ENCODE peak calls at places on chromosome 15, in eight cellular contexts. Q, W, H, O, R, E, G and V are unnamed samples.

GRCh38 chr15:89792106-89792805 is 16.1 kb downstream of the MESP2 start:
- DNase-seq in Q (no peak), W (no peak), H (no peak), O (no peak), R (peak; percentile 43), E (no peak), G (no peak), V (no peak)

GRCh38 chr15:62582580-62582979 is 417.5 kb upstream of the C2CD4B start:
- DNase-seq in Q (no peak), W (no peak), H (no peak), O (no peak), R (no peak), E (no peak), G (no peak), V (no peak)

GRCh38 chr15:29734917-29735572 is 87.2 kb downstream of the TJP1 start:
- DNase-seq in Q (no peak), W (no peak), H (no peak), O (no peak), R (no peak), E (no peak), G (no peak), V (peak; percentile 31)

GRCh38 chr15:81256916-81257315 is 60.2 kb downstream of the IL16 start:
- DNase-seq in Q (no peak), W (no peak), H (no peak), O (no peak), R (no peak), E (no peak), G (no peak), V (no peak)

GRCh38 chr15:61186905-61187865 is 41.9 kb downstream of the RORA start:
- DNase-seq in Q (no peak), W (no peak), H (no peak), O (peak; percentile 9), R (peak; percentile 77), E (peak; percentile 66), G (no peak), V (no peak)

GRCh38 chr15:101168463-101168824 is 83.4 kb downstream of the CHSY1 start:
- DNase-seq in Q (peak; percentile 45), W (no peak), H (no peak), O (no peak), R (peak; percentile 72), E (peak; percentile 81), G (no peak), V (peak; percentile 78)

GRCh38 chr15:58503139-58504027 is 71.6 kb downstream of the LIPC start:
- DNase-seq in Q (peak; percentile 46), W (no peak), H (no peak), O (no peak), R (no peak), E (no peak), G (no peak), V (no peak)

GRCh38 chr15:23687143-23687470 is at the start of gene NDN:
- DNase-seq in Q (peak; percentile 43), W (peak; percentile 35), H (no peak), O (peak; percentile 41), R (peak; percentile 70), E (peak; percentile 45), G (peak; percentile 78), V (peak; percentile 26)

GRCh38 chr15:66123799-66124198 is 129.8 kb downstream of the MEGF11 start:
- DNase-seq in Q (no peak), W (no peak), H (no peak), O (no peak), R (no peak), E (no peak), G (no peak), V (no peak)

GRCh38 chr15:66120422-66120821 is 133.1 kb downstream of the MEGF11 start:
- DNase-seq in Q (no peak), W (no peak), H (no peak), O (no peak), R (no peak), E (no peak), G (no peak), V (no peak)

GRCh38 chr15:66128116-66128715 is 125.3 kb downstream of the MEGF11 start:
- DNase-seq in Q (no peak), W (no peak), H (no peak), O (no peak), R (no peak), E (no peak), G (no peak), V (no peak)

GRCh38 chr15:66126057-66126855 is 127.3 kb downstream of the MEGF11 start:
- DNase-seq in Q (no peak), W (no peak), H (no peak), O (no peak), R (no peak), E (no peak), G (no peak), V (no peak)

DNA sequence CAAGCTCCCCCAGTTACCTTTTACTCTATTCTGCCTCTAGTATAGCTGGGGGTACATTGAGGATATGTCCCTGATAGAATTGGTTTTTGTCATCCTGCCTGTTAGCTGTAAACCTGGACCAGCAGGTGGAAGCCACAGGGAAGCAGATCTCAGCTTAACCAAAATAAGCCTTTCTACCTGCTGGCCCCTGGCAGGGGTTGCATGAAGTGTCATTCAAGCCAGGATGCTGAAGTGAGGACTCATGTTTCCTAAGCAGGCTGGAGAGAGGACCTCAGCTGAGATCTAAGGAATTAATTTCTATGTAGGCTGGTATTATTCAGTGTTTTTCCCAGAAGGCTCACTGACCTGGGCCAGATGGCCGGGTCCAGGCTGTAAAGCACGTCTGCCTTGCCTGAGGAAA is 128.9 kb downstream of the MEGF11 start:
- DNase-seq in Q (no peak), W (no peak), H (no peak), O (no peak), R (no peak), E (no peak), G (no peak), V (no peak)
- H3K27me3 ChIP-seq in Q (no peaks in the 10 kb centered on the region), W (no peaks in the 10 kb centered on the region), H (no peaks in the 10 kb centered on the region), O (peaks cover 10% of the 10 kb centered on the region), R (no peaks in the 10 kb centered on the region), E (peaks cover 7% of the 10 kb centered on the region), G (no peaks in the 10 kb centered on the region), V (no peaks in the 10 kb centered on the region)

GRCh38 chr15:41934843-41935242 is 37.5 kb downstream of the EHD4 start:
- DNase-seq in Q (peak; percentile 46), W (no peak), H (peak; percentile 72), O (peak; percentile 61), R (no peak), E (no peak), G (no peak), V (peak; percentile 86)

GRCh38 chr15:41936649-41937567 is 35.4 kb downstream of the EHD4 start:
- DNase-seq in Q (peak; percentile 48), W (no peak), H (peak; percentile 80), O (peak; percentile 46), R (peak; percentile 65), E (peak; percentile 70), G (no peak), V (no peak)

GRCh38 chr15:41936155-41936554 is 36.2 kb downstream of the EHD4 start:
- DNase-seq in Q (no peak), W (no peak), H (no peak), O (no peak), R (no peak), E (no peak), G (no peak), V (no peak)

GRCh38 chr15:41933771-41934170 is 38.6 kb downstream of the EHD4 start:
- DNase-seq in Q (peak; percentile 61), W (no peak), H (no peak), O (peak; percentile 57), R (no peak), E (no peak), G (no peak), V (peak; percentile 43)

GRCh38 chr15:41935566-41936020 is 36.8 kb downstream of the EHD4 start:
- DNase-seq in Q (no peak), W (no peak), H (no peak), O (no peak), R (no peak), E (no peak), G (no peak), V (peak; percentile 20)
- H3K4me3 ChIP-seq in Q (no peak overlapping the region), W (no peak overlapping the region), H (peak overlapping the region; percentile 34), O (no peak overlapping the region), R (no peak overlapping the region), E (no peak overlapping the region), G (no peak overlapping the region), V (no peak overlapping the region)

GRCh38 chr15:20356444-20357138 is 185.0 kb downstream of the GOLGA6L6 start:
- DNase-seq in Q (peak; percentile 63), W (no peak), H (peak; percentile 84), O (peak; percentile 40), R (peak; percentile 71), E (peak; percentile 71), G (peak; percentile 83), V (peak; percentile 48)

GRCh38 chr15:20352241-20353200 is 189.1 kb downstream of the GOLGA6L6 start:
- DNase-seq in Q (no peak), W (no peak), H (no peak), O (no peak), R (peak; percentile 58), E (no peak), G (no peak), V (no peak)

GRCh38 chr15:20351448-20351961 is 190.1 kb downstream of the GOLGA6L6 start:
- DNase-seq in Q (peak; percentile 24), W (no peak), H (no peak), O (no peak), R (peak; percentile 58), E (no peak), G (no peak), V (no peak)

GRCh38 chr15:20355256-20355868 is 186.2 kb downstream of the GOLGA6L6 start:
- DNase-seq in Q (no peak), W (no peak), H (no peak), O (no peak), R (peak; percentile 51), E (no peak), G (no peak), V (no peak)

GRCh38 chr15:20353966-20354883 is 187.4 kb downstream of the GOLGA6L6 start:
- DNase-seq in Q (peak; percentile 25), W (no peak), H (no peak), O (no peak), R (peak; percentile 45), E (no peak), G (no peak), V (no peak)
- H3K9me3 ChIP-seq in Q (no peaks in the 10 kb centered on the region), W (no peaks in the 10 kb centered on the region), H (no peaks in the 10 kb centered on the region), O (no peaks in the 10 kb centered on the region), R (no peaks in the 10 kb centered on the region), E (no peaks in the 10 kb centered on the region), G (no peaks in the 10 kb centered on the region), V (no peaks in the 10 kb centered on the region)

GRCh38 chr15:79064496-79064895 is 26.1 kb downstream of the RASGRF1 start:
- DNase-seq in Q (no peak), W (no peak), H (no peak), O (no peak), R (no peak), E (no peak), G (no peak), V (no peak)

GRCh38 chr15:79065744-79066376 is 24.7 kb downstream of the RASGRF1 start:
- DNase-seq in Q (no peak), W (no peak), H (no peak), O (no peak), R (no peak), E (no peak), G (no peak), V (no peak)

GRCh38 chr15:79066391-79067090 is 24.0 kb downstream of the RASGRF1 start:
- DNase-seq in Q (no peak), W (no peak), H (no peak), O (no peak), R (no peak), E (no peak), G (no peak), V (no peak)

GRCh38 chr15:79067434-79067833 is 23.1 kb downstream of the RASGRF1 start:
- DNase-seq in Q (no peak), W (no peak), H (no peak), O (peak; percentile 22), R (no peak), E (no peak), G (no peak), V (no peak)

DNA sequence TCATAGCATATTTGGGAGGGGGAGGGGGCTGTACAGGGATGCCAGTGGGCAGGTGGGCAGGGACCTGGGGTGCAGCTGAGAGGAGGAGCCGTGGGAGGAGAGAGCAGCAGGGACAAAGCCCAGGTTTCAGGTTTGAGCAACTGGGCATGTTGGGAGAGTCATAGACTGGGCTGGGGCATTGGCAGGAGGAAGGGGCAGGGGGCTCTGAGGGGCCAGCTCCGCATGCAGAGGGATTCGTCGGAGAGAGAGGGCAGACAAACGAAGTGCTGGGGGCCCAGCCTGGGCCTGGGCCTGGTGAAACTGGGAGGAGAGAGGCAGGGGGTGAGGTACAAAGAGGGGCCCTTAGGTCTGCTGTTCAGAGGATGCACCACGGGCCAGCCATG is 25.2 kb downstream of the RASGRF1 start:
- DNase-seq in Q (no peak), W (no peak), H (no peak), O (no peak), R (no peak), E (no peak), G (no peak), V (no peak)
- H3K27me3 ChIP-seq in Q (peaks cover 7% of the 10 kb centered on the region), W (no peaks in the 10 kb centered on the region), H (no peaks in the 10 kb centered on the region), O (no peaks in the 10 kb centered on the region), R (no peaks in the 10 kb centered on the region), E (no peaks in the 10 kb centered on the region), G (no peaks in the 10 kb centered on the region), V (no peaks in the 10 kb centered on the region)